ENCODE peak calls at places on chromosomes 12 and 14, in six cellular contexts. B is substantia nigra, S is cardiac muscle cell, E is left lung, Q is psoas muscle, C is transverse colon. Y is an unnamed sample.

GRCh38 chr12:52230364-52231281 is 2.4 kb upstream of the KRT7 start:
- DNase-seq in S (no peak), Q (peak; percentile 23), B (no peak), E (peak; percentile 81), C (no peak), Y (no peak)

GRCh38 chr12:41653386-41654110 is 465.4 kb downstream of the PDZRN4 start:
- DNase-seq in C (no peak), Q (no peak), S (no peak), B (no peak), E (no peak), Y (no peak)

GRCh38 chr12:111454311-111454710 is 48.6 kb downstream of the SH2B3 start:
- DNase-seq in E (no peak), B (no peak), S (no peak), C (no peak), Q (no peak), Y (no peak)

GRCh38 chr12:119406811-119407210 is 72.3 kb downstream of the CCDC60 start:
- DNase-seq in E (no peak), Q (no peak), S (no peak), C (no peak), B (no peak), Y (no peak)

GRCh38 chr14:93720981-93721483 is 67.3 kb downstream of the PRIMA1 start:
- DNase-seq in B (no peak), C (no peak), Q (no peak), S (no peak), E (no peak), Y (no peak)

GRCh38 chr12:14937689-14938088 is 648 bp downstream of the ERP27 start:
- DNase-seq in E (no peak), Q (no peak), C (no peak), B (no peak), S (no peak), Y (no peak)

GRCh38 chr14:101541063-101541462 is 20.2 kb upstream of the DIO3 start:
- DNase-seq in E (no peak), C (no peak), S (no peak), B (no peak), Q (no peak), Y (no peak)

GRCh38 chr12:109720152-109720855 is 6.7 kb downstream of the FAM222A start:
- DNase-seq in C (no peak), E (no peak), B (peak; percentile 32), S (no peak), Q (peak; percentile 77), Y (no peak)

GRCh38 chr12:124311292-124312109 is 16.6 kb downstream of the RFLNA start:
- DNase-seq in B (no peak), S (no peak), Q (no peak), C (peak; percentile 43), E (no peak), Y (no peak)

GRCh38 chr14:61618448-61618847 is 76.9 kb upstream of the HIF1A start:
- DNase-seq in E (no peak), B (no peak), C (no peak), S (no peak), Q (no peak), Y (no peak)

GRCh38 chr14:77638738-77639137 is 22.3 kb upstream of the SPTLC2 start:
- DNase-seq in C (no peak), E (no peak), Q (no peak), B (no peak), S (no peak), Y (peak; percentile 52)

GRCh38 chr12:102023343-102023930 is 38.4 kb downstream of the WASHC3 start:
- DNase-seq in S (no peak), C (no peak), Q (no peak), B (no peak), E (no peak), Y (no peak)

GRCh38 chr12:98737327-98737722 is 92.2 kb downstream of the APAF1 start:
- DNase-seq in E (no peak), S (no peak), C (no peak), B (no peak), Q (no peak), Y (no peak)

GRCh38 chr14:20657216-20658211 is 16.0 kb upstream of the OR6S1 start:
- DNase-seq in C (no peak), E (no peak), B (no peak), Q (no peak), S (no peak), Y (no peak)

GRCh38 chr14:34722723-34723545 is 8.5 kb upstream of the CFL2 start:
- DNase-seq in S (peak; percentile 52), C (peak; percentile 27), E (no peak), Q (no peak), B (no peak), Y (no peak)

GRCh38 chr14:58238252-58239247 is 6.1 kb upstream of the PSMA3 start:
- DNase-seq in C (no peak), S (peak; percentile 32), Q (no peak), E (no peak), B (no peak), Y (no peak)

GRCh38 chr14:102026934-102027333 is 59.9 kb downstream of the HSP90AA1 start:
- DNase-seq in E (no peak), S (no peak), Q (no peak), C (no peak), B (no peak), Y (no peak)

GRCh38 chr14:97379091-97379531 is 581.9 kb downstream of the VRK1 start:
- DNase-seq in B (no peak), E (no peak), C (peak; percentile 9), Q (no peak), S (no peak), Y (no peak)

GRCh38 chr14:68787235-68787727 is 5.6 kb downstream of the ZFP36L1 start:
- DNase-seq in B (no peak), E (peak; percentile 72), S (no peak), Q (no peak), C (peak; percentile 50), Y (no peak)

GRCh38 chr14:60266021-60266937 is 17.3 kb downstream of the PPM1A start:
- DNase-seq in B (no peak), S (no peak), Q (no peak), C (no peak), E (no peak), Y (no peak)

GRCh38 chr12:84455598-84455997 is 457.0 kb downstream of the SLC6A15 start:
- DNase-seq in E (no peak), B (no peak), C (no peak), Q (no peak), S (no peak), Y (no peak)

GRCh38 chr12:50572275-50572674 is 67.5 kb downstream of the DIP2B start:
- DNase-seq in Q (no peak), C (no peak), E (no peak), B (no peak), S (peak; percentile 23), Y (peak; percentile 36)

GRCh38 chr14:64232944-64233343 is 61.2 kb downstream of the ESR2 start:
- DNase-seq in B (no peak), E (no peak), C (no peak), Q (no peak), S (no peak), Y (no peak)

GRCh38 chr12:13099066-13099909 is 4.2 kb downstream of the GSG1 start:
- DNase-seq in C (no peak), Q (no peak), S (no peak), B (no peak), E (no peak), Y (no peak)

GRCh38 chr12:107242189-107242588 is 148.8 kb upstream of the CRY1 start:
- DNase-seq in B (no peak), C (no peak), S (peak; percentile 31), Q (no peak), E (no peak), Y (no peak)

GRCh38 chr12:80241576-80242273 is 142.4 kb downstream of the OTOGL start:
- DNase-seq in Q (no peak), E (no peak), C (no peak), S (no peak), B (no peak), Y (no peak)

GRCh38 chr12:76505050-76505449 is 54.5 kb downstream of the OSBPL8 start:
- DNase-seq in E (no peak), C (no peak), B (no peak), S (no peak), Q (no peak), Y (no peak)
- H3K27ac ChIP-seq in E (no peak overlapping the region), C (no peak overlapping the region), B (no peak overlapping the region), S (no peak overlapping the region), Q (no peak overlapping the region), Y (no peak overlapping the region)

GRCh38 chr12:47312794-47313426 is 233.2 kb upstream of the AMIGO2 start:
- DNase-seq in C (no peak), S (no peak), Q (no peak), B (no peak), E (no peak), Y (no peak)
- H3K27ac ChIP-seq in C (no peak overlapping the region), S (no peak overlapping the region), Q (no peak overlapping the region), B (no peak overlapping the region), E (no peak overlapping the region), Y (no peak overlapping the region)

GRCh38 chr12:122996621-122997342 is 16.3 kb downstream of the ARL6IP4 start:
- DNase-seq in Q (peak; percentile 49), C (no peak), S (no peak), E (no peak), B (no peak), Y (no peak)

GRCh38 chr12:122995503-122996187 is 15.2 kb downstream of the ARL6IP4 start:
- DNase-seq in C (no peak), Q (peak; percentile 92), S (no peak), E (no peak), B (no peak), Y (no peak)

GRCh38 chr12:122997343-122998250 is 17.1 kb downstream of the ARL6IP4 start:
- DNase-seq in E (no peak), C (no peak), S (no peak), Q (peak; percentile 56), B (no peak), Y (no peak)

GRCh38 chr12:122994781-122995502 is 14.5 kb downstream of the ARL6IP4 start:
- DNase-seq in C (no peak), Q (no peak), E (no peak), S (no peak), B (no peak), Y (no peak)

DNA sequence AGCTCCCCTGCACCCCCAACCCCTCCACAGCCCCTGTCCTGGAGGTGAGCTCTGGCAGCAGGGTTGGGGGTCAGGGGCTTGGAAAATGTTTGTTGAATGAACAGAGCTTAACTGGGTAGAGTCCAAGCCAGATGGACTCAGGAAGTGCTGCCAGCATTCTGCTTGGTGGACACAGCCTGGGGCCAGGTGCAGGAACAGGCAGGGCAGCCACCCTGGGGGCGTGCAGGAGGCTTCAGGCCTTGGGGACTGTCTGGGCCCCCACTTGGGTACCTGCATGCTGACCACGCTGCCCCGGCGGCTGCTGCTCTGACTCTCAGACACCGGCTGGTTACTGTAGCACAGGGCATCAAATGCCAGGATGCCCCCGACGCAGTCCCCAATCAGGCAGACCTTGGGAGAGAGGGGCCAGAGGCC is 15.7 kb downstream of the ARL6IP4 start:
- DNase-seq in S (no peak), E (no peak), B (no peak), C (no peak), Q (peak; percentile 52), Y (no peak)
- H3K27ac ChIP-seq in S (no peak overlapping the region), E (no peak overlapping the region), B (no peak overlapping the region), C (no peak overlapping the region), Q (peak overlapping the region; percentile 30), Y (no peak overlapping the region)

DNA sequence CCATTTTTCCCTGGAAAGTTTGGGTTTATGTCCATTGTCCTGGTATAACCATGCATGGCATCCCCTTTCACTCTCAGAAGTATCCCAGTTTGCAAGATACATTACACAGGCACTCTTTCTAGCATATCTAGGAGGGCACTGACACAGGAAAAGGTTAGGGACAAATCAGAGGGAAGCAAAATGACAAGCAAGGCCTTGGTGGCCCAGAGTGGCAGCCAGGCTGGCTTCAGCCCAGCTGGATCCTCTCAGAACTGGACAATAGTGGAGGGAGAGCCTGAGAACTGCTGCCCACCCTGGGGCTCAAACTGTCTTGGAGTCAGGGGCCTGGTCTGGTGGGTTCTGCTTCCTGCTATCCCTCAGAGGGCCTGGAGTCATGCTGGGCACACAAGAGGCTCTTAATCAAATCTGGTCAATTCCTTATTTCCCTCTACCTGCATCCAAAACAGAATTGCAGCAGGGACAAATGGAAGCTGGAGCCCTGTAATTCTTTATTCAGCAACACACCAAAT is 2.6 kb downstream of the VDR start:
- DNase-seq in S (no peak), C (no peak), Q (no peak), B (no peak), E (no peak), Y (no peak)
- H3K27ac ChIP-seq in S (no peak overlapping the region), C (peak overlapping the region; percentile 84), Q (no peak overlapping the region), B (no peak overlapping the region), E (peak overlapping the region; percentile 75), Y (no peak overlapping the region)